ENCODE peak calls at places on chromosomes 3 and 15, in ten cellular contexts. D is neural crest cell, S is foreskin fibroblast, H is gastrocnemius medialis, J is hepatocyte, A is Peyer's patch, W is tibial artery, T is AG09309, N is IMR-90, X is cardiac muscle cell. Q is an unnamed sample.

GRCh38 chr15:83844742-83845141 is 190.8 kb downstream of the ADAMTSL3 start:
- DNase-seq in D (no peak), S (peak; percentile 72), H (peak; percentile 12), J (peak; percentile 46), A (no peak), W (no peak), T (no peak), N (peak; percentile 39), X (no peak), Q (peak; percentile 21)

GRCh38 chr15:69403611-69404010 is 10.5 kb upstream of the KIF23 start:
- DNase-seq in D (no peak), S (peak; percentile 79), H (no peak), J (no peak), A (no peak), W (no peak), T (peak; percentile 76), N (peak; percentile 94), X (no peak), Q (peak; percentile 94)

GRCh38 chr15:51320843-51321242 is 17.6 kb downstream of the CYP19A1 start:
- DNase-seq in D (no peak), S (no peak), H (no peak), J (no peak), A (no peak), W (peak; percentile 31), T (no peak), N (no peak), X (no peak), Q (no peak)

GRCh38 chr3:49785565-49786356 is 581 bp downstream of the IP6K1 start:
- DNase-seq in D (no peak), S (no peak), H (no peak), J (peak; percentile 52), A (no peak), W (no peak), T (no peak), N (peak; percentile 28), X (peak; percentile 59), Q (peak; percentile 23)

GRCh38 chr3:16357698-16358097 is 92.7 kb downstream of the OXNAD1 start:
- DNase-seq in D (no peak), S (no peak), H (no peak), J (no peak), A (no peak), W (no peak), T (no peak), N (no peak), X (no peak), Q (no peak)

GRCh38 chr3:65785065-65785645 is 253.6 kb downstream of the MAGI1 start:
- DNase-seq in D (no peak), S (peak; percentile 45), H (no peak), J (peak; percentile 78), A (no peak), W (no peak), T (peak; percentile 27), N (peak; percentile 80), X (peak; percentile 70), Q (peak; percentile 73)

GRCh38 chr15:57253082-57253481 is 123.2 kb upstream of the CGNL1 start:
- DNase-seq in D (no peak), S (no peak), H (no peak), J (no peak), A (no peak), W (no peak), T (no peak), N (no peak), X (no peak), Q (no peak)

GRCh38 chr3:3907023-3907422 is 107.8 kb downstream of the LRRN1 start:
- DNase-seq in D (no peak), S (no peak), H (no peak), J (no peak), A (no peak), W (no peak), T (no peak), N (no peak), X (no peak), Q (no peak)

GRCh38 chr15:89845305-89845893 is 30.7 kb upstream of the ANPEP start:
- DNase-seq in D (no peak), S (peak; percentile 78), H (no peak), J (peak; percentile 76), A (no peak), W (no peak), T (peak; percentile 61), N (peak; percentile 92), X (no peak), Q (peak; percentile 86)

GRCh38 chr3:125150525-125151436 is 61.8 kb downstream of the SLC12A8 start:
- DNase-seq in D (peak; percentile 54), S (no peak), H (no peak), J (peak; percentile 50), A (no peak), W (no peak), T (no peak), N (peak; percentile 27), X (no peak), Q (no peak)

GRCh38 chr15:100849021-100849831 is 30.4 kb upstream of the ALDH1A3 start:
- DNase-seq in D (peak; percentile 20), S (peak; percentile 20), H (no peak), J (no peak), A (peak; percentile 64), W (no peak), T (no peak), N (peak; percentile 41), X (peak; percentile 26), Q (peak; percentile 53)

GRCh38 chr15:80970658-80971057 is 19.0 kb downstream of the MESD start:
- DNase-seq in D (no peak), S (no peak), H (no peak), J (no peak), A (no peak), W (no peak), T (no peak), N (no peak), X (no peak), Q (no peak)

GRCh38 chr3:129040039-129040336 is 20.6 kb upstream of the GP9 start:
- DNase-seq in D (no peak), S (no peak), H (no peak), J (no peak), A (no peak), W (peak; percentile 20), T (no peak), N (no peak), X (no peak), Q (no peak)

GRCh38 chr3:30779686-30780287 is 114.7 kb downstream of the GADL1 start:
- DNase-seq in D (no peak), S (peak; percentile 32), H (no peak), J (peak; percentile 54), A (no peak), W (no peak), T (no peak), N (peak; percentile 38), X (peak; percentile 41), Q (peak; percentile 9)

DNA sequence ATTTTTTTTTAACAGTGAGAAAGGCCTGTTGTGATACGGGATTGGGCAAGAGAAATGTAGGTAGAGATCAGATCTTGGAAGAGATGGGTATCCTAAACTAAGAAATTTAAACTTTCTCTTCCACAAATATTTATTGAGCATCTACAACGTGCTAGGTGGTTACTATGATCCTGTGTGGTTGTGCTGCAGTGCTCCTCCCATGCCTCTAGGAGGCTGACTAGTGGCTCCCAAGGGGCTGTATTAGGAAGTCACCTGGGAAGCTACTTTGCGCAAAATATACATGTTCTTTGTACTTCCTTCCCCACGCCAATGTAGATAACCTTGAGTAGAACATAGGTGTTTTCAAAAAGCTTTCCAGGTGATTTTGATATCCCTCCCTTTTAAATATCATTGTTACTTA is 27.2 kb downstream of the USP3 start:
- DNase-seq in D (no peak), S (no peak), H (no peak), J (no peak), A (no peak), W (no peak), T (no peak), N (no peak), X (no peak), Q (no peak)
- TF ChIP-seq CTCF in D (peak; percentile 46), S (no peak), H (no peak), J (peak; percentile 8), A (no peak), W (no peak), T (peak; percentile 20), N (no peak), X (peak; percentile 21), Q (peak; percentile 18)

GRCh38 chr3:104584702-104585101 is 782.0 kb upstream of the ALCAM start:
- DNase-seq in D (no peak), S (no peak), H (no peak), J (no peak), A (no peak), W (no peak), T (no peak), N (peak; percentile 6), X (no peak), Q (no peak)
- TF ChIP-seq CTCF in D (no peak), S (no peak), H (no peak), J (no peak), A (no peak), W (no peak), T (no peak), N (no peak), X (no peak), Q (no peak)

DNA sequence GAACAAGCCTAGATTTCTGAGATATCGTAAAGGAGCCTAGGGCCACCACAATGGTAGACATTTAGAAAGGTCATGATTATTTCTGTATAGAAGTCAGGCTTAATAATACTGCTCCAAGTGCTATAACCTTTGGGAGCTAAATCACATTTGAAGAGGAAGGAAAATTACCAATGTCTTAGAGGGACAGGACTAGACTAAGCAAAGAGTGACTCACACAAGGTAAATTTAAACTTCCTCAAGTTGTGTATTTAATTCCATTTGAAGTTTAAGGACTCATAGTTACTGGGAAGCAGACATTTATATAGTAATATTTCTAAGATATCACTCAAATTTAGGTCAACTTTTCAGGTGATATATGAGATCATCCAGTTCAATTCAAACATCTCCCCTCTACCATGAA is 227.6 kb upstream of the MME start:
- DNase-seq in D (no peak), S (no peak), H (no peak), J (no peak), A (no peak), W (no peak), T (no peak), N (peak; percentile 51), X (no peak), Q (no peak)
- TF ChIP-seq CTCF in D (no peak), S (no peak), H (no peak), J (no peak), A (no peak), W (no peak), T (no peak), N (no peak), X (no peak), Q (no peak)

GRCh38 chr3:189144645-189145044 is 27.1 kb upstream of the TPRG1 start:
- DNase-seq in D (no peak), S (peak; percentile 3), H (no peak), J (peak; percentile 31), A (no peak), W (no peak), T (no peak), N (peak; percentile 23), X (no peak), Q (peak; percentile 23)
- TF ChIP-seq CTCF in D (no peak), S (no peak), H (no peak), J (peak; percentile 50), A (peak; percentile 63), W (peak; percentile 35), T (no peak), N (no peak), X (peak; percentile 29), Q (no peak)

DNA sequence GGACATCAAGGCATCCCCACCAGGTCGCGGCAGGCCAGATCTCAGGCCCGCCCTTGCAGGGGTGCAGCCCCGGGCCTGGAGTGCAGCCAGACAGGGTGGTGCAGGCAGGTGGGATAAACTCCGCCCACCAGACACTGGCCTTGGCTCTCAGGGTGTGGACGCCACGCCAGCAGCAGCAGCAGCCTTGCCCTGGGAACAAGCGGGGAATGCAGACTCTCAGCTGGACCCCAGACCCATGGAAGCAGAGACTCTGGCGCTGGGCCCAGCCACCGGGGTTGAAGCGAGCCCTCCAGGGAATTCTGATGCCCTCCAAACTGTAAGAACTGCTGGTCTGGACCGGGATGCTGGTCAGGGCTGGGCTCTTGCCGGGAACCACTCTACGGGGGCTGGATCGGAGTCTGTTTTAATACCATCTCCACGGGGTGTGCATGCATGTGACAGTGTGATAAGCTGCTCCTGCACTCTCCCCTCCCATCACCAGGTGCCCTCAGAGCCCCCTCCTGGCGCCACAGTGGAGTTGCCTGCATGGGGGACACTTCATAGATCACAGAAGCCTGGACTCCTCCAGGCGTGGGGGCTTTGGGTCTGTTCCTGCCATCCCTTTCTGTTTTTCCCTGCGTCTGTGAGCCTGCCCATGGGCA is 142.7 kb downstream of the NSMCE3 start:
- DNase-seq in D (no peak), S (no peak), H (no peak), J (no peak), A (no peak), W (no peak), T (no peak), N (no peak), X (no peak), Q (no peak)
- TF ChIP-seq CTCF in D (peak; percentile 28), S (no peak), H (no peak), J (no peak), A (no peak), W (no peak), T (no peak), N (no peak), X (peak; percentile 5), Q (no peak)